ENCODE peak calls at places on chromosomes 1 and 21, in eight cellular contexts. E, Z, H, L, V, Q, I and J are unnamed samples.

GRCh38 chr1:59730302-59730701 is 84.4 kb upstream of the HOOK1 start:
- DNase-seq in E (no peak), Z (no peak), H (no peak), L (peak), V (no peak), Q (no peak), I (no peak), J (peak)

GRCh38 chr21:34202553-34203332 is 129.4 kb downstream of the MRPS6 start:
- DNase-seq in E (peak), Z (no peak), H (no peak), L (no peak), V (peak), Q (no peak), I (peak), J (no peak)

GRCh38 chr1:96999191-96999590 is 277.6 kb downstream of the PTBP2 start:
- DNase-seq in E (no peak), Z (no peak), H (no peak), L (no peak), V (no peak), Q (no peak), I (no peak), J (peak)

GRCh38 chr1:229388876-229389580 is 44.9 kb downstream of the ACTA1 start:
- DNase-seq in E (no peak), Z (no peak), H (no peak), L (peak), V (no peak), Q (no peak), I (no peak), J (peak)

GRCh38 chr1:154821083-154821482 is 49.0 kb downstream of the KCNN3 start:
- DNase-seq in E (no peak), Z (no peak), H (no peak), L (no peak), V (no peak), Q (no peak), I (no peak), J (no peak)

GRCh38 chr1:47568763-47569162 is 130.9 kb downstream of the FOXD2 start:
- DNase-seq in E (no peak), Z (peak), H (no peak), L (no peak), V (no peak), Q (no peak), I (no peak), J (no peak)

GRCh38 chr1:19081218-19081893 is 124.9 kb upstream of the IFFO2 start:
- DNase-seq in E (peak), Z (no peak), H (no peak), L (peak), V (no peak), Q (no peak), I (no peak), J (peak)

GRCh38 chr1:202656951-202657646 is 53.2 kb downstream of the SYT2 start:
- DNase-seq in E (no peak), Z (no peak), H (no peak), L (peak), V (no peak), Q (no peak), I (peak), J (no peak)

GRCh38 chr1:111746614-111746999 is 7.4 kb upstream of the INKA2 start:
- DNase-seq in E (no peak), Z (no peak), H (no peak), L (no peak), V (no peak), Q (no peak), I (no peak), J (no peak)

GRCh38 chr1:169138866-169139670 is 32.6 kb downstream of the ATP1B1 start:
- DNase-seq in E (no peak), Z (no peak), H (peak), L (no peak), V (peak), Q (no peak), I (no peak), J (no peak)

GRCh38 chr1:87115317-87115885 is 201.0 kb downstream of the HS2ST1 start:
- DNase-seq in E (no peak), Z (no peak), H (no peak), L (peak), V (no peak), Q (no peak), I (no peak), J (peak)

GRCh38 chr1:117346206-117346928 is 20.9 kb upstream of the MAN1A2 start:
- DNase-seq in E (no peak), Z (no peak), H (no peak), L (no peak), V (no peak), Q (no peak), I (no peak), J (peak)

GRCh38 chr1:32334864-32335618 is 992 bp downstream of the MARCKSL1 start:
- DNase-seq in E (peak), Z (peak), H (peak), L (no peak), V (peak), Q (peak), I (peak), J (no peak)

DNA sequence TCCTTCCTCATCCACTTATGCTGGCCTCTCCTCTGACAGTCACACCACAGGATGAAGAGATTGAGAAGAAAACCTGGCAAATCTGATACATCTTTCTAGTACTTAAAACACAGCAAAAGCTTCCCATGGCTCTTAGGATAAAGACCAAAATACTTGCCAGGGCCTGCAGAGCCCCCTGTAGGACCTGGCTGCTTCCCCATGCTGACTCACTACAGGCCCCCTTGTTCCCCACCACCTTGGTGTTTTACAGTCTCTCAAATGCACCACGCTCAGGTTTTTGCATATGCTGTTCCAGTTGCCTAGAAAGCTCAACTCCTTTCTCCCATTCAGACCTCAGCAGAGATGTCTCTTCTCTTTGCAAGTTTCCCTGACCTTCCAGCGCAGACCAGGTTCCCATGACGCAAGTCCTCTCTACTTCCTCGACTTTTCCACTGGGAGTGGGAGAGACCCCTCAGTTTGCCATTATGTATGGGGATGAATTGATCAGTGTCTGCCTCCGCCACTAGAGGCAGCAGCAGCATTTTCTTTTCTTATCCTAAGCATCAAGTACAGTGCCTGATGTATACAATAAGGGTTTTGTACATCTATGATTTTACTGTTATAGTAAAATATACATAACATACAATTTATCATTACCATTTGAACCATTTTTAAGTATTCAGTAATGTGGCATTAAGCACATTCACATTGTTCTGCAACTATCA is 113.8 kb upstream of the C8B start:
- DNase-seq in E (no peak), Z (no peak), H (no peak), L (no peak), V (no peak), Q (no peak), I (peak), J (no peak)
- TF ChIP-seq CTCF in E (peak), Z (no peak), H (peak), L (peak), V (peak), Q (peak), I (peak), J (peak)

GRCh38 chr1:41918450-41919043 is at the start of gene HIVEP3:
- DNase-seq in E (no peak), Z (no peak), H (no peak), L (no peak), V (no peak), Q (no peak), I (no peak), J (peak)
- TF ChIP-seq CTCF in E (no peak), Z (no peak), H (no peak), L (peak), V (no peak), Q (no peak), I (no peak), J (peak)

GRCh38 chr1:174815036-174815435 is 184.7 kb upstream of the CACYBP start:
- DNase-seq in E (no peak), Z (no peak), H (peak), L (peak), V (peak), Q (peak), I (no peak), J (peak)
- TF ChIP-seq CTCF in E (no peak), Z (no peak), H (no peak), L (no peak), V (no peak), Q (no peak), I (no peak), J (no peak)

GRCh38 chr1:55650449-55650848 is 435.3 kb upstream of the USP24 start:
- DNase-seq in E (no peak), Z (no peak), H (no peak), L (no peak), V (no peak), Q (no peak), I (no peak), J (peak)

GRCh38 chr1:55654750-55655149 is 439.6 kb upstream of the USP24 start:
- DNase-seq in E (no peak), Z (no peak), H (no peak), L (no peak), V (no peak), Q (no peak), I (no peak), J (no peak)
- TF ChIP-seq CTCF in E (no peak), Z (no peak), H (no peak), L (no peak), V (no peak), Q (no peak), I (no peak), J (no peak)

GRCh38 chr1:178502856-178503255 is 6.1 kb upstream of the CLEC20A start:
- DNase-seq in E (no peak), Z (no peak), H (no peak), L (no peak), V (no peak), Q (no peak), I (no peak), J (no peak)

GRCh38 chr1:178500091-178500770 is 3.5 kb upstream of the CLEC20A start:
- DNase-seq in E (no peak), Z (no peak), H (no peak), L (no peak), V (no peak), Q (no peak), I (no peak), J (no peak)

GRCh38 chr1:178502330-178502714 is 5.6 kb upstream of the CLEC20A start:
- DNase-seq in E (no peak), Z (no peak), H (no peak), L (no peak), V (no peak), Q (no peak), I (no peak), J (no peak)

GRCh38 chr1:178500936-178501554 is 4.3 kb upstream of the CLEC20A start:
- DNase-seq in E (no peak), Z (no peak), H (no peak), L (no peak), V (no peak), Q (no peak), I (peak), J (no peak)

GRCh38 chr1:178501705-178502329 is 5.1 kb upstream of the CLEC20A start:
- DNase-seq in E (peak), Z (no peak), H (peak), L (peak), V (peak), Q (peak), I (peak), J (peak)
- TF ChIP-seq CTCF in E (peak), Z (peak), H (peak), L (peak), V (peak), Q (peak), I (peak), J (peak)

DNA sequence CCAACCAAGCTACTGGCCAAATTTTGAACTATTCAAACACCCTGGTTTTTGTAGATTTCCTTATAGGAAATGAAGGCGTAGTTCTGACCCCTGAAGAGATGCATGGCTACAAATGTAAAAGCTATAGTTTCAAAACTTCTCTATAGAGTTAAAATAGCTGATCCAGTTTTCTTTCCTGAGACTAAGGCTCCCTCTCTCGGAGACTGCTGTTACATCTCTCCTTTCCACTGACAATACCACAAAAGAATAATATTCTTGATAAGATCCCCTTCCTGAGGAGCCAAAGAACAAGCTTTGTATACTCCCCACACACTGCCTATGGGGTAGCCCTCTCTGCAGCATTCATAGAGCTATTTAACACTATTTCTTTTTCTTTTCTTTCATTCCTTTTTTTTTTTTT is 6.7 kb upstream of the CFAP126 start:
- DNase-seq in E (no peak), Z (no peak), H (peak), L (peak), V (no peak), Q (peak), I (no peak), J (no peak)
- TF ChIP-seq CTCF in E (peak), Z (peak), H (no peak), L (peak), V (peak), Q (peak), I (no peak), J (peak)

GRCh38 chr1:10400013-10400412 is 1.1 kb downstream of the PGD start:
- DNase-seq in E (no peak), Z (no peak), H (no peak), L (no peak), V (no peak), Q (no peak), I (no peak), J (no peak)

GRCh38 chr1:10396870-10397269 is 2.0 kb upstream of the PGD start:
- DNase-seq in E (no peak), Z (no peak), H (no peak), L (no peak), V (no peak), Q (no peak), I (no peak), J (no peak)

GRCh38 chr1:10398278-10398733 is 558 bp upstream of the PGD start:
- DNase-seq in E (no peak), Z (no peak), H (no peak), L (no peak), V (no peak), Q (no peak), I (no peak), J (no peak)

GRCh38 chr1:10399487-10399917 is 638 bp downstream of the PGD start:
- DNase-seq in E (no peak), Z (peak), H (no peak), L (peak), V (no peak), Q (peak), I (no peak), J (peak)

GRCh38 chr1:10398734-10399486 is at the start of gene PGD:
- DNase-seq in E (peak), Z (peak), H (peak), L (peak), V (peak), Q (peak), I (peak), J (peak)
- TF ChIP-seq CTCF in E (no peak), Z (no peak), H (no peak), L (no peak), V (no peak), Q (no peak), I (no peak), J (no peak)

GRCh38 chr1:6784560-6785317 is 515 bp upstream of the CAMTA1 start:
- DNase-seq in E (peak), Z (peak), H (peak), L (peak), V (peak), Q (peak), I (peak), J (peak)
- TF ChIP-seq CTCF in E (no peak), Z (no peak), H (no peak), L (no peak), V (no peak), Q (no peak), I (no peak), J (no peak)